ENCODE peak calls at places on chromosomes 2 and 18, in four cellular contexts. A is A549, T is body of pancreas, I is nephron progenitor cell. R is an unnamed sample.

GRCh38 chr18:70380915-70381896 is 92.4 kb downstream of the SOCS6 start:
- DNase-seq in A (peak; percentile 44), T (peak; percentile 50), I (peak; percentile 34), R (no peak)

GRCh38 chr2:210299974-210300373 is 15.0 kb downstream of the MYL1 start:
- DNase-seq in A (no peak), T (no peak), I (no peak), R (no peak)

GRCh38 chr2:140085674-140086073 is 1305.5 kb upstream of the NXPH2 start:
- DNase-seq in A (no peak), T (no peak), I (no peak), R (no peak)

GRCh38 chr2:1744446-1745170 is at the start of gene PXDN:
- DNase-seq in A (no peak), T (no peak), I (peak; percentile 78), R (no peak)

GRCh38 chr18:76687271-76688006 is 134.9 kb upstream of the ZNF236 start:
- DNase-seq in A (no peak), T (no peak), I (no peak), R (no peak)

GRCh38 chr2:232239956-232240681 is 138.4 kb upstream of the ALPP start:
- DNase-seq in A (no peak), T (no peak), I (no peak), R (no peak)

GRCh38 chr2:216636570-216637450 is 3.6 kb downstream of the IGFBP2 start:
- DNase-seq in A (peak; percentile 84), T (peak; percentile 72), I (peak; percentile 60), R (peak; percentile 90)

GRCh38 chr2:119267604-119268003 is 44.0 kb downstream of the STEAP3 start:
- DNase-seq in A (no peak), T (no peak), I (no peak), R (no peak)

GRCh38 chr2:219104107-219105050 is 43.7 kb upstream of the IHH start:
- DNase-seq in A (peak; percentile 60), T (no peak), I (no peak), R (no peak)

GRCh38 chr2:234880551-234881211 is 71.1 kb upstream of the SH3BP4 start:
- DNase-seq in A (peak; percentile 69), T (peak; percentile 72), I (no peak), R (no peak)

GRCh38 chr18:58998421-58999203 is 133.9 kb downstream of the ZNF532 start:
- DNase-seq in A (peak; percentile 42), T (peak; percentile 29), I (no peak), R (no peak)

GRCh38 chr18:57881818-57882413 is 78.8 kb upstream of the ATP8B1 start:
- DNase-seq in A (peak; percentile 84), T (peak; percentile 77), I (peak; percentile 71), R (no peak)

GRCh38 chr2:234683950-234684349 is 187.1 kb upstream of the ARL4C start:
- DNase-seq in A (no peak), T (no peak), I (no peak), R (no peak)

GRCh38 chr18:55018602-55019001 is 59.3 kb upstream of the CCDC68 start:
- DNase-seq in A (no peak), T (no peak), I (no peak), R (no peak)

GRCh38 chr2:197128897-197129296 is 181.7 kb downstream of the ANKRD44 start:
- DNase-seq in A (no peak), T (no peak), I (no peak), R (no peak)

GRCh38 chr2:99278793-99279291 is 22.2 kb downstream of the LYG1 start:
- DNase-seq in A (peak; percentile 10), T (no peak), I (no peak), R (no peak)

GRCh38 chr2:215277942-215278341 is 33.9 kb upstream of the ATIC start:
- DNase-seq in A (peak; percentile 57), T (no peak), I (no peak), R (no peak)

GRCh38 chr18:48319796-48320638 is 89.2 kb downstream of the ZBTB7C start:
- DNase-seq in A (no peak), T (no peak), I (no peak), R (no peak)

DNA sequence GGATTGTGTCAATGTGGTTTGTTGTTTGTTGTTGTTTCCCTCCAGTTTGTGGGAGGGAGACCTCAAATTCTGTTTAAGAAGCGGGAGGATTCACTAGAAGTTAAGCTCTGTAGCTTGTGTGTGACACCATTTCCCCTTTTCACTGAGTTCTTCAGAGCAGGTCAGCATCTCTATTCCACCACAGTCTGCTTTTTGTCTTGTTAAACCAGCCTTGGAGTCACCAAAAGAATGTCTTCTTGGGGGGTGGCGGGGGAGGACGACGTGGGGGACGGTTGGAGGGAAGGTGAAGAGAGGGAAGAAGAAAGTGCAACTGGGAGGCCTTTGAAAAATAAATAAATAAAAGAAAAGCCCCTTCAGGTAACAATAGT is 2.3 kb upstream of the BCL11A start:
- DNase-seq in A (no peak), T (no peak), I (no peak), R (no peak)
- TF ChIP-seq CTCF in A (no peak), T (no peak), I (no peak), R (no peak)

DNA sequence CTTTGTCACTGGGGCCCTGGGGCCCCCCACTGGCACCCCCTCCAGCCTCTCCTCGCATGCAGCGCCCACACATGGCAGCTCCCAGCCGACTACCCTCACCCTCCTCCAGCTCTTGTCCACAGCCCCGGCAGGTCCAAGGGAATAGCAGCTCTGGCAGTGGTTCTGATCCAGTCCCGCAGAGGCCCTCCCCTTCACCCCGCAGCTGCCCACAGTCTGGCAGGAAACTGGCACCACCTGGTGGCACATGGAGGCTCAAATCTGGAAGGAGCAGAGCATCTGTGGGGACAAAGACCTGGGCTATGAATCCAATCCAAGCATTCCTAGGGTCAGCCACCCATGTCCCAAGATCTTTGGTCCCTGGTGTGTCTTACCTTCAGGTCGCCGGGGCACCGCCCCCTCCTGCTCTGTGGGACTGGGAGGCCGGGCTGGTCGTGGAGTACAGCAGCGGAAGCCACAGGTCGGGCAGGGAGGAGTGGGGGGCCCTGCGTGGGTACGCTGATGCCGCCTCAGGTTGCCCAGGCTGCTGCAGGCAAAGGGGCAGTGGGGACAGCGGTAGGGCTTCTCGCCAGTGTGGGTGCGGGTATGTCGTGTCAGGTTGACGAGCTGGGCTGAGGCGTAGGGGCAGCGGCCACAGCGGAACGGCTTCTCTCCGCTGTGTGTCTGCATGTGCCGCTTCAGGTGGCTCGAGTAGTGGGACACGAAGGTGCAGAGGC is 2.3 kb downstream of the ZNF513 start:
- DNase-seq in A (peak; percentile 52), T (peak; percentile 28), I (peak; percentile 46), R (no peak)
- TF ChIP-seq CTCF in A (peak; percentile 39), T (no peak), I (no peak), R (peak; percentile 59)

GRCh38 chr2:195404650-195405049 is 252.4 kb upstream of the SLC39A10 start:
- DNase-seq in A (no peak), T (no peak), I (no peak), R (no peak)
- TF ChIP-seq CTCF in A (no peak), T (no peak), I (no peak), R (peak; percentile 61)

GRCh38 chr2:47323822-47324171 is 79.2 kb upstream of the MSH2 start:
- DNase-seq in A (no peak), T (no peak), I (no peak), R (no peak)

GRCh38 chr2:47321006-47321405 is 82.0 kb upstream of the MSH2 start:
- DNase-seq in A (no peak), T (no peak), I (no peak), R (no peak)

GRCh38 chr2:47321411-47322031 is 81.4 kb upstream of the MSH2 start:
- DNase-seq in A (no peak), T (no peak), I (no peak), R (no peak)

GRCh38 chr2:47323009-47323821 is 79.7 kb upstream of the MSH2 start:
- DNase-seq in A (peak; percentile 81), T (peak; percentile 77), I (peak; percentile 86), R (no peak)
- TF ChIP-seq CTCF in A (peak; percentile 97), T (peak; percentile 91), I (peak; percentile 96), R (peak; percentile 94)

DNA sequence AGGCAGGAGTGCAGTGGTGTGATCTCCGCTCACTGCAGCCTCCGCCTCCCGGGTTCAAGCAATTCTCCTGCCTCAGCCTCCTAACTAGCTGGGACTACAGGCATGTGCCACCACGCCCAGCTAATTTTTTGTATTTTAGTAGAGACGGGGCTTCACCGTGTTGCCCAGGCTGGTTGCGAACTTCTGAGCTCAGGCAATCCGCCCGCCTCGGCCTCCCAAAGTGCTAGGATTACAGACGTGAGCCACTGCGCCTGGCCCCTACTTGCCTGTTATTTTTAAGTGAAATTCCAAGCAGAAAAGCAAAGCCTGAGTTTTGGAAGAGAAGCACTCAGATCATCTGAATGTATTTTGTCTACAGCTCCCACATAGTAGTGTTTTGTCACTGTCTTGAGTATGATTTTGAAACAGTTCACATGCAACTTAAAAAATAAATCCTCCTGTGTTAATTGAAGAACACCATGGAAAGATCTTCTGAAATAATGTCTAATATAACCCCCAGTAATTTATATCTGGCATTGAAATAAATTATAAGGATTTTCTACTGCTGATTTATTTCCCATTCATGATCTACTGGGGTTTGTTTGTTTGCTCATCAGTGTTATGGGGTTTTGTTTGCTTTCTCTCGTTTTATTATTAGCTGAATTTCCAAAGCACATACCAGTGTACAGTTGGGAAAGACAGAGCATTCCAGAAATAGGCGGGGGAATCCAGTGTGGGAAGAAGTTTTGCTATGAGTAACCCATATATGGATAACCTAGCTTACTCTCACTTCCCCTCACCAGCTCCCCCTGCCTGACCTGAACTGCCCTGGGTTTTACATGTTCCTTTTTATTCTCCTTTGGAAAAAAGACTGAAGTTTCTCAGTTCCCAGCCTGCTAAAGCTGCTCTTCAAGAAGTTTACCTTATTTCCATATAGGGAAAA is 80.1 kb upstream of the MAP3K20 start:
- DNase-seq in A (peak; percentile 97), T (no peak), I (no peak), R (no peak)
- TF ChIP-seq CTCF in A (peak; percentile 8), T (no peak), I (no peak), R (peak; percentile 74)

GRCh38 chr2:46053502-46054094 is 243.6 kb upstream of the EPAS1 start:
- DNase-seq in A (no peak), T (no peak), I (no peak), R (no peak)

GRCh38 chr2:46050027-46050426 is 247.2 kb upstream of the EPAS1 start:
- DNase-seq in A (no peak), T (no peak), I (no peak), R (no peak)

GRCh38 chr2:46051103-46051502 is 246.1 kb upstream of the EPAS1 start:
- DNase-seq in A (no peak), T (no peak), I (no peak), R (no peak)

GRCh38 chr2:46047280-46047679 is 249.9 kb upstream of the EPAS1 start:
- DNase-seq in A (no peak), T (no peak), I (no peak), R (no peak)

GRCh38 chr2:46050489-46050888 is 246.7 kb upstream of the EPAS1 start:
- DNase-seq in A (no peak), T (no peak), I (no peak), R (no peak)
- TF ChIP-seq CTCF in A (no peak), T (no peak), I (no peak), R (no peak)

DNA sequence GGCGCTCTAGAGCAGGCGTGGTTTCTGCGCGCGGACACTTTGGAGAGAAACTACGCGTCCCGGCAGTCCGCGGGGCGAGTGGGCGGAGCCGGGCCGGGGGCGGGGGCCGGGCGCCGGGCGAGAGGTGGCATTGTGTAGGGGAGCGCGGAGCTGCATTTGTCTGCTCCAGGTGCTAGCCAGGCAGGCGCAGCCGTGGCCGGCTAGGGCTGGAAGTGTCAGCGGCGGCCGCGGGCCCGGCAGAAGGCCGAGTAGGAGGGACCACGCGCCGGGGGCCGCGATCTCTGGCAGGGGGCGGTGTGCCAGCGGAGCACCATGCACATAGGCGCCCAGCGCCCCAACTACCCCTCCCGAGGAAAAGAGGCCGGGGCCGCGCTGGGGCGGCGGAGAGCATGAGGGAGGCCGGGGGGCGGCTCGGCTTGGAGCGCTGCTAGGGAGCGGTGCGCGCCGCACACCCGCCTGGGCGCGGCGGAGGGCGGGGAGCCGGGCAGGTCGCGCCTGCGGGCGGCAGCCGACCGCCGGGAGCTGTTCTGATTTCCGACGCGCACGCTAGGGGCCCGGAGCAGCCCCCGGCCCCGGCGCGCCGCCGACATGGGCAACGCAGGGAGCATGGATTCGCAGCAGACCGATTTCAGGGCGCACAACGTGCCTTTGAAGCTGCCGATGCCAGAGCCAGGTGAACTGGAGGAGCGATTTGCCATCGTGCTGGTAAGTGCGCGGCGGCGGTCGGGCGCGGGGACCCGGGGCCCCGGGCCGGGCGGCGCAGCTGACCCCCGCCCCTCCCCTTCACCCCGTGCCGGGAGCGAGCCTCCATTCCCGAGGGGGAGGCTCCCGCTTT is at the start of gene FMNL2:
- DNase-seq in A (peak; percentile 85), T (peak; percentile 86), I (peak; percentile 92), R (peak; percentile 93)
- TF ChIP-seq CTCF in A (no peak), T (peak; percentile 9), I (no peak), R (peak; percentile 68)